ENCODE peak calls at places on chromosomes 5 and 9, in seven cellular contexts. One of them, this sample, is unnamed.

GRCh38 chr9:123355761-123356520 is at the start of gene CRB2:
- DNase-seq in heart left ventricle: no peak
- DNase-seq in tibial artery: no peak
- DNase-seq in brain microvascular endothelial cell: no peak
- DNase-seq in ovary: no peak
- DNase-seq in H1: peak; percentile 86
- DNase-seq in lower lobe of right lung: no peak
- DNase-seq in this sample: no peak

GRCh38 chr5:172148381-172148780 is 39.6 kb downstream of the STK10 start:
- DNase-seq in H1: no peak
- DNase-seq in brain microvascular endothelial cell: no peak
- DNase-seq in ovary: no peak
- DNase-seq in lower lobe of right lung: no peak
- DNase-seq in heart left ventricle: no peak
- DNase-seq in tibial artery: no peak
- DNase-seq in this sample: no peak

GRCh38 chr9:114869845-114870244 is 60.5 kb downstream of the TNFSF8 start:
- DNase-seq in heart left ventricle: no peak
- DNase-seq in lower lobe of right lung: peak; percentile 52
- DNase-seq in ovary: no peak
- DNase-seq in H1: peak; percentile 53
- DNase-seq in brain microvascular endothelial cell: no peak
- DNase-seq in tibial artery: no peak
- DNase-seq in this sample: no peak

GRCh38 chr5:14663734-14664269 is 716 bp upstream of the OTULIN start:
- DNase-seq in brain microvascular endothelial cell: no peak
- DNase-seq in tibial artery: no peak
- DNase-seq in heart left ventricle: peak; percentile 38
- DNase-seq in H1: no peak
- DNase-seq in lower lobe of right lung: no peak
- DNase-seq in ovary: no peak
- DNase-seq in this sample: no peak

GRCh38 chr5:111830333-111830732 is 73.3 kb upstream of the NREP start:
- DNase-seq in lower lobe of right lung: no peak
- DNase-seq in ovary: no peak
- DNase-seq in brain microvascular endothelial cell: peak; percentile 94
- DNase-seq in H1: no peak
- DNase-seq in heart left ventricle: no peak
- DNase-seq in tibial artery: no peak
- DNase-seq in this sample: no peak

GRCh38 chr9:79360387-79361347 is 211.1 kb upstream of the TLE4 start:
- DNase-seq in brain microvascular endothelial cell: peak; percentile 9
- DNase-seq in lower lobe of right lung: no peak
- DNase-seq in tibial artery: no peak
- DNase-seq in ovary: no peak
- DNase-seq in heart left ventricle: no peak
- DNase-seq in H1: no peak
- DNase-seq in this sample: no peak

GRCh38 chr5:146101646-146102045 is 3.7 kb downstream of the PLAC8L1 start:
- DNase-seq in heart left ventricle: no peak
- DNase-seq in H1: no peak
- DNase-seq in tibial artery: no peak
- DNase-seq in ovary: no peak
- DNase-seq in brain microvascular endothelial cell: no peak
- DNase-seq in lower lobe of right lung: no peak
- DNase-seq in this sample: no peak

GRCh38 chr9:127204771-127205470 is 59.7 kb upstream of the GARNL3 start:
- DNase-seq in H1: no peak
- DNase-seq in ovary: peak; percentile 36
- DNase-seq in heart left ventricle: no peak
- DNase-seq in brain microvascular endothelial cell: peak; percentile 47
- DNase-seq in tibial artery: no peak
- DNase-seq in lower lobe of right lung: no peak
- DNase-seq in this sample: no peak

GRCh38 chr5:151657105-151657504 is 29.6 kb downstream of the SPARC start:
- DNase-seq in ovary: no peak
- DNase-seq in brain microvascular endothelial cell: no peak
- DNase-seq in tibial artery: no peak
- DNase-seq in lower lobe of right lung: no peak
- DNase-seq in heart left ventricle: no peak
- DNase-seq in H1: no peak
- DNase-seq in this sample: no peak

GRCh38 chr9:133996531-133997520 is 4.7 kb upstream of the VAV2 start:
- DNase-seq in heart left ventricle: no peak
- DNase-seq in ovary: no peak
- DNase-seq in tibial artery: no peak
- DNase-seq in lower lobe of right lung: peak; percentile 42
- DNase-seq in H1: no peak
- DNase-seq in brain microvascular endothelial cell: no peak
- DNase-seq in this sample: no peak

GRCh38 chr5:90518666-90519065 is 10.7 kb downstream of the LYSMD3 start:
- DNase-seq in tibial artery: no peak
- DNase-seq in heart left ventricle: no peak
- DNase-seq in H1: no peak
- DNase-seq in lower lobe of right lung: no peak
- DNase-seq in ovary: no peak
- DNase-seq in brain microvascular endothelial cell: no peak
- DNase-seq in this sample: no peak

GRCh38 chr5:134051305-134051704 is 46.5 kb upstream of the VDAC1 start:
- DNase-seq in lower lobe of right lung: no peak
- DNase-seq in H1: no peak
- DNase-seq in heart left ventricle: no peak
- DNase-seq in brain microvascular endothelial cell: no peak
- DNase-seq in ovary: no peak
- DNase-seq in tibial artery: no peak
- DNase-seq in this sample: no peak

GRCh38 chr9:19154135-19154612 is 26.9 kb upstream of the PLIN2 start:
- DNase-seq in ovary: peak; percentile 60
- DNase-seq in brain microvascular endothelial cell: peak; percentile 96
- DNase-seq in lower lobe of right lung: no peak
- DNase-seq in H1: no peak
- DNase-seq in tibial artery: no peak
- DNase-seq in heart left ventricle: peak; percentile 51
- DNase-seq in this sample: no peak

GRCh38 chr5:82522912-82523311 is 244.8 kb upstream of the RPS23 start:
- DNase-seq in brain microvascular endothelial cell: no peak
- DNase-seq in H1: no peak
- DNase-seq in tibial artery: no peak
- DNase-seq in ovary: no peak
- DNase-seq in heart left ventricle: no peak
- DNase-seq in lower lobe of right lung: no peak
- DNase-seq in this sample: no peak

GRCh38 chr9:14992025-14992424 is 81.8 kb upstream of the FREM1 start:
- DNase-seq in lower lobe of right lung: no peak
- DNase-seq in tibial artery: no peak
- DNase-seq in H1: no peak
- DNase-seq in ovary: no peak
- DNase-seq in brain microvascular endothelial cell: no peak
- DNase-seq in heart left ventricle: no peak
- DNase-seq in this sample: no peak

GRCh38 chr5:53035868-53036381 is 46.8 kb downstream of the ITGA2 start:
- DNase-seq in heart left ventricle: no peak
- DNase-seq in brain microvascular endothelial cell: peak; percentile 26
- DNase-seq in tibial artery: no peak
- DNase-seq in lower lobe of right lung: no peak
- DNase-seq in H1: no peak
- DNase-seq in ovary: no peak
- DNase-seq in this sample: no peak

GRCh38 chr9:137833721-137834613 is 43.6 kb upstream of the CACNA1B start:
- DNase-seq in brain microvascular endothelial cell: no peak
- DNase-seq in H1: no peak
- DNase-seq in lower lobe of right lung: no peak
- DNase-seq in heart left ventricle: no peak
- DNase-seq in tibial artery: no peak
- DNase-seq in ovary: no peak
- DNase-seq in this sample: no peak

GRCh38 chr9:112046181-112046580 is 128.9 kb downstream of the SUSD1 start:
- DNase-seq in heart left ventricle: no peak
- DNase-seq in H1: no peak
- DNase-seq in ovary: no peak
- DNase-seq in brain microvascular endothelial cell: no peak
- DNase-seq in tibial artery: no peak
- DNase-seq in lower lobe of right lung: no peak
- DNase-seq in this sample: no peak

GRCh38 chr9:116414374-116414773 is 260.8 kb downstream of the PAPPA start:
- DNase-seq in tibial artery: no peak
- DNase-seq in lower lobe of right lung: no peak
- DNase-seq in ovary: no peak
- DNase-seq in brain microvascular endothelial cell: no peak
- DNase-seq in H1: no peak
- DNase-seq in heart left ventricle: no peak
- DNase-seq in this sample: no peak

GRCh38 chr5:115977988-115978387 is 15.7 kb downstream of the LVRN start:
- DNase-seq in ovary: no peak
- DNase-seq in tibial artery: no peak
- DNase-seq in heart left ventricle: no peak
- DNase-seq in brain microvascular endothelial cell: peak; percentile 72
- DNase-seq in H1: no peak
- DNase-seq in lower lobe of right lung: no peak
- DNase-seq in this sample: no peak

GRCh38 chr9:72315510-72316287 is 49.3 kb downstream of the ZFAND5 start:
- DNase-seq in brain microvascular endothelial cell: no peak
- DNase-seq in heart left ventricle: no peak
- DNase-seq in tibial artery: peak; percentile 71
- DNase-seq in ovary: no peak
- DNase-seq in lower lobe of right lung: peak; percentile 57
- DNase-seq in H1: no peak
- DNase-seq in this sample: peak; percentile 20

GRCh38 chr9:134175808-134176598 is 11.6 kb upstream of the RNU6ATAC start:
- DNase-seq in brain microvascular endothelial cell: no peak
- DNase-seq in lower lobe of right lung: peak; percentile 45
- DNase-seq in H1: no peak
- DNase-seq in heart left ventricle: peak; percentile 60
- DNase-seq in tibial artery: no peak
- DNase-seq in ovary: peak; percentile 71
- DNase-seq in this sample: no peak

GRCh38 chr5:177358333-177358939 is 712 bp downstream of the RGS14 start:
- DNase-seq in brain microvascular endothelial cell: no peak
- DNase-seq in ovary: no peak
- DNase-seq in tibial artery: no peak
- DNase-seq in lower lobe of right lung: no peak
- DNase-seq in H1: no peak
- DNase-seq in heart left ventricle: no peak
- DNase-seq in this sample: no peak

GRCh38 chr9:77158772-77159513 is 18.4 kb upstream of the VPS13A start:
- DNase-seq in lower lobe of right lung: no peak
- DNase-seq in ovary: no peak
- DNase-seq in heart left ventricle: no peak
- DNase-seq in brain microvascular endothelial cell: peak; percentile 72
- DNase-seq in H1: no peak
- DNase-seq in tibial artery: no peak
- DNase-seq in this sample: no peak

GRCh38 chr5:177454397-177455035 is 7.9 kb downstream of the PRR7 start:
- DNase-seq in heart left ventricle: peak; percentile 93
- DNase-seq in lower lobe of right lung: peak; percentile 94
- DNase-seq in brain microvascular endothelial cell: peak; percentile 85
- DNase-seq in tibial artery: peak; percentile 94
- DNase-seq in ovary: peak; percentile 96
- DNase-seq in H1: peak; percentile 98
- DNase-seq in this sample: peak; percentile 87

GRCh38 chr5:1550287-1551076 is 26.7 kb upstream of the LPCAT1 start:
- DNase-seq in ovary: no peak
- DNase-seq in lower lobe of right lung: no peak
- DNase-seq in brain microvascular endothelial cell: no peak
- DNase-seq in H1: peak; percentile 28
- DNase-seq in tibial artery: peak; percentile 44
- DNase-seq in heart left ventricle: no peak
- DNase-seq in this sample: peak; percentile 7

GRCh38 chr5:41522193-41522786 is 11.9 kb upstream of the PLCXD3 start:
- DNase-seq in H1: no peak
- DNase-seq in heart left ventricle: no peak
- DNase-seq in tibial artery: no peak
- DNase-seq in lower lobe of right lung: no peak
- DNase-seq in ovary: no peak
- DNase-seq in brain microvascular endothelial cell: no peak
- DNase-seq in this sample: no peak

GRCh38 chr9:77725051-77725702 is 77.1 kb upstream of the GNA14 start:
- DNase-seq in ovary: no peak
- DNase-seq in lower lobe of right lung: no peak
- DNase-seq in H1: no peak
- DNase-seq in heart left ventricle: no peak
- DNase-seq in tibial artery: no peak
- DNase-seq in brain microvascular endothelial cell: no peak
- DNase-seq in this sample: no peak

GRCh38 chr5:91194861-91195460 is 188.2 kb downstream of the ARRDC3 start:
- DNase-seq in ovary: no peak
- DNase-seq in lower lobe of right lung: no peak
- DNase-seq in H1: no peak
- DNase-seq in heart left ventricle: no peak
- DNase-seq in brain microvascular endothelial cell: no peak
- DNase-seq in tibial artery: no peak
- DNase-seq in this sample: no peak

GRCh38 chr9:37382161-37382981 is 40.1 kb upstream of the GRHPR start:
- DNase-seq in tibial artery: no peak
- DNase-seq in brain microvascular endothelial cell: no peak
- DNase-seq in H1: no peak
- DNase-seq in heart left ventricle: no peak
- DNase-seq in lower lobe of right lung: no peak
- DNase-seq in ovary: no peak
- DNase-seq in this sample: no peak
- H3K4me3 ChIP-seq in tibial artery: no peak overlapping the region
- H3K4me3 ChIP-seq in brain microvascular endothelial cell: no peak overlapping the region
- H3K4me3 ChIP-seq in H1: no peak overlapping the region
- H3K4me3 ChIP-seq in heart left ventricle: no peak overlapping the region
- H3K4me3 ChIP-seq in lower lobe of right lung: no peak overlapping the region
- H3K4me3 ChIP-seq in ovary: no peak overlapping the region
- H3K4me3 ChIP-seq in this sample: no peak overlapping the region

DNA sequence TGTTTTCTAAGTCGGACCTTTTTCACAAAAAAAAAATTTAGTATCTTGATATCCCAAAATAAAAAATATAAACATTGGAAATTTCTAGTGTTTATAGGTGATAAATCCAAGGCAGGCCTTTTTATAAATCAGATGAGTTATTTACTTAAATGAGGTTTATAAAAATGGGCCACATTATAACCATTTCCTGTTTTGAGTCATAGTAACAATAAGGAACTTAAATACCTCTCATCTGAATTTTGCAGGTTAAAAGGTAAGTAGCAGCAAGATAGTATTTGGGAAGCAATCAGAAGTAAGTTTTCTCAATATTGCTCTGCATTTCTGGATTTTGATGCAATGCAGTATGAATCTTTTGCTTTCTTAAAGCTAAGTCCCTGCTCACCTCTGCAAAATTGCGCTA is 3.9 kb downstream of the SPTAN1 start:
- DNase-seq in tibial artery: no peak
- DNase-seq in H1: no peak
- DNase-seq in ovary: no peak
- DNase-seq in brain microvascular endothelial cell: no peak
- DNase-seq in heart left ventricle: no peak
- DNase-seq in lower lobe of right lung: no peak
- DNase-seq in this sample: no peak
- H3K27ac ChIP-seq in tibial artery: no peak overlapping the region
- H3K27ac ChIP-seq in H1: no peak overlapping the region
- H3K27ac ChIP-seq in ovary: no peak overlapping the region
- H3K27ac ChIP-seq in brain microvascular endothelial cell: no peak overlapping the region
- H3K27ac ChIP-seq in heart left ventricle: no peak overlapping the region
- H3K27ac ChIP-seq in lower lobe of right lung: peak overlapping the region; percentile 96
- H3K27ac ChIP-seq in this sample: peak overlapping the region; percentile 26

GRCh38 chr9:68507098-68507795 is 33.4 kb downstream of the TMEM252 start:
- DNase-seq in tibial artery: no peak
- DNase-seq in heart left ventricle: no peak
- DNase-seq in H1: no peak
- DNase-seq in brain microvascular endothelial cell: no peak
- DNase-seq in ovary: no peak
- DNase-seq in lower lobe of right lung: no peak
- DNase-seq in this sample: no peak
- TF ChIP-seq CTCF in tibial artery: peak; percentile 73
- TF ChIP-seq CTCF in heart left ventricle: peak; percentile 73
- TF ChIP-seq CTCF in H1: peak; percentile 15
- TF ChIP-seq CTCF in brain microvascular endothelial cell: peak; percentile 42
- TF ChIP-seq CTCF in ovary: peak; percentile 42
- TF ChIP-seq CTCF in lower lobe of right lung: peak; percentile 65
- TF ChIP-seq CTCF in this sample: peak; percentile 67

GRCh38 chr5:157217289-157218024 is 36.8 kb downstream of the ITK start:
- DNase-seq in lower lobe of right lung: no peak
- DNase-seq in ovary: no peak
- DNase-seq in brain microvascular endothelial cell: no peak
- DNase-seq in tibial artery: no peak
- DNase-seq in H1: no peak
- DNase-seq in heart left ventricle: no peak
- DNase-seq in this sample: no peak
- H3K4me3 ChIP-seq in lower lobe of right lung: no peak overlapping the region
- H3K4me3 ChIP-seq in ovary: no peak overlapping the region
- H3K4me3 ChIP-seq in brain microvascular endothelial cell: no peak overlapping the region
- H3K4me3 ChIP-seq in tibial artery: no peak overlapping the region
- H3K4me3 ChIP-seq in H1: no peak overlapping the region
- H3K4me3 ChIP-seq in heart left ventricle: no peak overlapping the region
- H3K4me3 ChIP-seq in this sample: no peak overlapping the region

This sample was measured in dorsolateral prefrontal cortex.